ENCODE peak calls at places on chromosomes 7 and 10, in five cellular contexts. R is mammary epithelial cell, L is upper lobe of right lung, T is GM10248, V is lower lobe of right lung. U is an unnamed sample.

GRCh38 chr7:84112771-84113170 is 81.8 kb downstream of the SEMA3A start:
- DNase-seq in R (no peak), L (no peak), T (no peak), V (no peak), U (no peak)

GRCh38 chr7:112080441-112080840 is 125.8 kb downstream of the DOCK4 start:
- DNase-seq in R (peak), L (no peak), T (peak), V (no peak), U (no peak)

GRCh38 chr7:98628916-98629525 is 11.9 kb downstream of the NPTX2 start:
- DNase-seq in R (no peak), L (no peak), T (no peak), V (no peak), U (no peak)

GRCh38 chr10:131896403-131896802 is 4.4 kb upstream of the PPP2R2D start:
- DNase-seq in R (no peak), L (no peak), T (no peak), V (no peak), U (no peak)

GRCh38 chr10:46273506-46274477 is 13.0 kb upstream of the ANTXRL start:
- DNase-seq in R (no peak), L (no peak), T (no peak), V (no peak), U (no peak)

GRCh38 chr10:69319911-69320316 is 41.6 kb downstream of the HK1 start:
- DNase-seq in R (no peak), L (no peak), T (no peak), V (no peak), U (no peak)

GRCh38 chr10:131211556-131211955 is 100.0 kb downstream of the TCERG1L start:
- DNase-seq in R (no peak), L (peak), T (no peak), V (no peak), U (peak)

GRCh38 chr10:100909506-100910260 is 3.1 kb upstream of the SLF2 start:
- DNase-seq in R (no peak), L (no peak), T (no peak), V (no peak), U (no peak)

GRCh38 chr7:146956323-146956722 is 839.7 kb downstream of the CNTNAP2 start:
- DNase-seq in R (no peak), L (no peak), T (no peak), V (no peak), U (no peak)

GRCh38 chr7:96084880-96085551 is 236.9 kb downstream of the SLC25A13 start:
- DNase-seq in R (peak), L (no peak), T (no peak), V (no peak), U (no peak)

GRCh38 chr7:30778246-30779025 is 7.2 kb downstream of the MINDY4 start:
- DNase-seq in R (no peak), L (no peak), T (no peak), V (no peak), U (no peak)

GRCh38 chr7:31729195-31729804 is 42.3 kb downstream of the PPP1R17 start:
- DNase-seq in R (peak), L (no peak), T (no peak), V (no peak), U (no peak)

GRCh38 chr10:31315453-31315852 is 3.6 kb upstream of the ZEB1 start:
- DNase-seq in R (peak), L (no peak), T (no peak), V (no peak), U (no peak)

GRCh38 chr7:116341222-116341907 is 131.0 kb downstream of the TES start:
- DNase-seq in R (no peak), L (no peak), T (no peak), V (no peak), U (no peak)

GRCh38 chr7:130254555-130254954 is 12.1 kb upstream of the CPA2 start:
- DNase-seq in R (no peak), L (no peak), T (no peak), V (no peak), U (no peak)

GRCh38 chr7:73706122-73707044 is 13.1 kb downstream of the STX1A start:
- DNase-seq in R (no peak), L (no peak), T (no peak), V (no peak), U (no peak)

GRCh38 chr10:122181055-122181732 is 89.9 kb upstream of the BTBD16 start:
- DNase-seq in R (peak), L (no peak), T (no peak), V (no peak), U (no peak)

GRCh38 chr10:106680061-106680460 is 484.4 kb downstream of the SORCS1 start:
- DNase-seq in R (no peak), L (no peak), T (no peak), V (no peak), U (no peak)

GRCh38 chr10:6173203-6173602 is 29.5 kb upstream of the PFKFB3 start:
- DNase-seq in R (no peak), L (no peak), T (no peak), V (no peak), U (no peak)

GRCh38 chr7:16356241-16356958 is 64.9 kb downstream of the CRPPA start:
- DNase-seq in R (no peak), L (no peak), T (no peak), V (no peak), U (no peak)

GRCh38 chr10:112515852-112516251 is 68.8 kb downstream of the VTI1A start:
- DNase-seq in R (no peak), L (no peak), T (no peak), V (no peak), U (no peak)

GRCh38 chr10:11898372-11899066 is 75.4 kb downstream of the PROSER2 start:
- DNase-seq in R (peak), L (peak), T (no peak), V (peak), U (no peak)

GRCh38 chr10:84076540-84077195 is 62.6 kb upstream of the GHITM start:
- DNase-seq in R (no peak), L (no peak), T (no peak), V (no peak), U (no peak)

GRCh38 chr7:139254728-139255127 is 23.7 kb downstream of the UBN2 start:
- DNase-seq in R (no peak), L (no peak), T (no peak), V (no peak), U (no peak)

GRCh38 chr10:104103956-104104355 is 18.0 kb upstream of the SFR1 start:
- DNase-seq in R (no peak), L (no peak), T (no peak), V (no peak), U (no peak)

GRCh38 chr10:38050212-38050611 is 39.7 kb downstream of the ZNF33A start:
- DNase-seq in R (no peak), L (no peak), T (no peak), V (no peak), U (no peak)

GRCh38 chr7:81267508-81267907 is 348.7 kb upstream of the SEMA3C start:
- DNase-seq in R (peak), L (no peak), T (no peak), V (no peak), U (no peak)

GRCh38 chr10:12358863-12359647 is 9.7 kb downstream of the CAMK1D start:
- DNase-seq in R (no peak), L (no peak), T (no peak), V (no peak), U (no peak)

GRCh38 chr7:73683056-73683915 is at the start of the genes BUD23 and DNAJC30:
- DNase-seq in R (peak), L (peak), T (peak), V (peak), U (peak)

GRCh38 chr10:29250066-29250465 is 38.8 kb upstream of the LYZL1 start:
- DNase-seq in R (no peak), L (no peak), T (no peak), V (no peak), U (no peak)

GRCh38 chr10:103820101-103821062 is 35.0 kb downstream of the SH3PXD2A start:
- DNase-seq in R (no peak), L (peak), T (no peak), V (peak), U (no peak)

DNA sequence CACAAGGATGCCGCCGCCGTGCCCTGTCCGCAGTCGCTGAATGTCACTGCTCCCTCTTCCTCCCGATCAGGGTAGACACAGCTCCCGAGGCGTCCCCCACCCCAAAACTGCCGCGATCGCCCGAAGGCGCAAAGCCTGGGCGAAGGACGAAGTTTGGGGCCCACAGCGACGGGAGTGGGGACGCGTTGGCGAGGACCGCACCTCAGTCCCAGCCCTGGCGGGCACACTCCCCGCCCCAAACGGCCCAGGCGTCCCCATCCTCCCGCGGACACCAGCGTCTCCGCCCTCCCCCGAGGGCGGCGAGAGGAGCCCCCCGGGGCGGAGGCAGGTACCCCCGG is 1.4 kb upstream of the KAT6B start:
- DNase-seq in R (no peak), L (peak), T (peak), V (peak), U (peak)
- TF ChIP-seq CTCF in R (no peak), L (no peak), T (no peak), V (no peak), U (no peak)

GRCh38 chr10:33132626-33133025 is 174.6 kb upstream of the ITGB1 start:
- DNase-seq in R (no peak), L (no peak), T (no peak), V (no peak), U (no peak)
- TF ChIP-seq CTCF in R (peak), L (no peak), T (no peak), V (no peak), U (no peak)

DNA sequence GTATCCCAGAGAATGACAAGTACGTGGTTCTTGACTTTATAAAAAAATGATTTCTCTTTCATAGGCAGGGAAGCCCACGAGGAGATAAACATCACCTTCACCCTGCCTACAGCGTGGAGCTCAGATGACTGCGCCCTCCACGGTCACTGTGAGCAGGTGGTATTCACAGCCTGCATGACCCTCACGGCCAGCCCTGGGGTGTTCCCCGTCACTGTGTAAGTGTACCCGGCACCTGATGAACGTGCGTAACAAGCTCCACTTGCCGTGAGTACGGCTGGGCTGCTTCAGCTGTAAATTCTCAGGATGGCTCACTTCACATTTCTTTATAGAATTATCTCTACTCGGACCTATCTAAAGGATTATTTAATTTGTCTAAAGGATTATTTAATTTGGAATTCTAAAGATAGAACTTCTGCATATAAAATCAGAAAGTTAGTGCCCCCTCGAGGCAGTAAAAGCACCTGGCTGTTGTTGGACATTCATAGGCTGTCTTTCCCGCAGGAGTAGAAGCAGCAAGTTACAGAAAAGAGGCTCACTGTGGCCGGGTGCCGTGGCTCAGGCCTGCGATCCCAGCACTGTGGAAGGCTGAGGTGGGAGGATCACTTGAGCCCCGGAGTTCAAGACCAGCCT is 27.6 kb downstream of the TMEM248 start:
- DNase-seq in R (no peak), L (no peak), T (no peak), V (no peak), U (no peak)
- TF ChIP-seq CTCF in R (no peak), L (no peak), T (no peak), V (no peak), U (no peak)

GRCh38 chr7:77993823-77994222 is 195.2 kb downstream of the PHTF2 start:
- DNase-seq in R (no peak), L (no peak), T (no peak), V (no peak), U (no peak)

GRCh38 chr7:77985974-77986339 is 187.4 kb downstream of the PHTF2 start:
- DNase-seq in R (no peak), L (no peak), T (no peak), V (no peak), U (no peak)

GRCh38 chr7:77985232-77985973 is 186.8 kb downstream of the PHTF2 start:
- DNase-seq in R (no peak), L (no peak), T (no peak), V (no peak), U (no peak)

GRCh38 chr7:77991656-77992055 is 193.1 kb downstream of the PHTF2 start:
- DNase-seq in R (no peak), L (no peak), T (no peak), V (no peak), U (no peak)

GRCh38 chr7:77989981-77990566 is 191.5 kb downstream of the PHTF2 start:
- DNase-seq in R (peak), L (no peak), T (no peak), V (no peak), U (no peak)
- TF ChIP-seq CTCF in R (no peak), L (no peak), T (peak), V (no peak), U (no peak)

GRCh38 chr7:128104109-128104742 is 73.0 kb upstream of the LRRC4 start:
- DNase-seq in R (no peak), L (no peak), T (peak), V (peak), U (no peak)
- TF ChIP-seq CTCF in R (no peak), L (no peak), T (no peak), V (no peak), U (no peak)

GRCh38 chr7:134694299-134694698 is 47.6 kb downstream of the BPGM start:
- DNase-seq in R (no peak), L (no peak), T (no peak), V (no peak), U (no peak)
- TF ChIP-seq CTCF in R (peak), L (peak), T (peak), V (no peak), U (no peak)

DNA sequence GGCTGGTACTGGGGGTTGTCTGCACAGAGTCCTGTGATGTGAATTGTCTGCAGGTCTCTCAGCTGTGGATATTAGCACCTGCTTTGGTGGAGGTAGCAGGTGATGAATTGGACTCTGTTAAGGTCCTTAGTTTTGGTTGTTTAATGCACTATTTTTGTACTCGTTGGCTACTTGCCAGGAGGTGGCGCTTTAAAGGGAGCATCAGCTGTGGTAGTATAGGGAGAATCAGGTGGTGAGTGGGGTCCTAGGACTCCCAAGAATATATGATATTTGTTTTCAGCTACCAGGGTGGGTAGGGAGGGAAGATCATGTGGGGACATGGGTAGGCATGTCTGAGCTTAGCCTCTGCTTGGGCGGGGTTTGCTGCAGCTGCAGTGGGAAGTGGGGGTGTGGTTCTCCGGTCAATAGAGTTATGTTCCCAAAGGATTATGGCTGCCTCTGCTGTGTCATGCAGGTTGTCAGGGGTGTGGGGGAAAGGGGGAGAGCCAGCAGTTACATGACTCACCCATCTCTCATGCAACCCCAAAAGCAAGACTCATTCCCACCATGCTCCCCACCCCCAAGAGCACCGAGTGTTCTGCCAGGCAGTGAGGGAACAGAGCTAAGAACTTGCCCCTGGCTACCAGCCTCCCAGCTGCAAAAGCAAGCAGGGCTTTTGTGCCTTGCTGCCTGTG is 53.7 kb upstream of the ZNF273 start:
- DNase-seq in R (peak), L (no peak), T (no peak), V (no peak), U (no peak)
- TF ChIP-seq CTCF in R (no peak), L (no peak), T (no peak), V (no peak), U (no peak)

GRCh38 chr7:37491919-37492694 is 43.4 kb upstream of the ELMO1 start:
- DNase-seq in R (no peak), L (no peak), T (no peak), V (no peak), U (peak)

GRCh38 chr7:37493123-37493522 is 44.5 kb upstream of the ELMO1 start:
- DNase-seq in R (no peak), L (no peak), T (no peak), V (no peak), U (no peak)

GRCh38 chr7:37494940-37495339 is 46.3 kb upstream of the ELMO1 start:
- DNase-seq in R (no peak), L (no peak), T (peak), V (no peak), U (no peak)

GRCh38 chr7:37493810-37494209 is 45.1 kb upstream of the ELMO1 start:
- DNase-seq in R (no peak), L (no peak), T (no peak), V (no peak), U (no peak)

DNA sequence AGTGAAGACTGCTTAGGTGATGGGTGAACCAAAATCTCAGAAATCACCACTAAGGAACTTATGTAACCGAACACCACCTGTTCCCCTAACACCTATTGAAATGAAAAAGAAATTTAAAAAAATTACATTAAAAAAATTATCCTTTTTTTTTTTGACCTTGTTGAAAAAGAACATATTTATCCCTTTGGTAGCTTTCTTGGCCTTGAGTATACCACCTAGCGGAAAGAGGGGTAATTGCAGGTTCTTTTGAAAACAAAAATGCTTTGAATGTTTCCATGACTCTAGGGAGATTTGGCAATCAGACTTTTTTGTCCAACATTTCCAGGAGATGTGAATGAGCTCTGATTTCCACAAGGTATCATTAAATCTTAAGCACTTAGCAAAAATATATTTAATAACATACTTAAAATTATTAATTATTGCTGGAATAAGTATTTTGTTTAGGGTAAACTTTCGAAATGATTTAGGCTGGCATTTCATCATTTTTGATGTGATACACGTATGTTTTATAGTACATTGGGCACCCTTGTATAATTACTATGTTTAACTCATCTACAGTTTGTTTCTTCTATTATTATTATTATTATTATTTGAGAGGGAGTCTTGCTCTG is 47.0 kb upstream of the ELMO1 start:
- DNase-seq in R (peak), L (no peak), T (peak), V (no peak), U (no peak)
- TF ChIP-seq CTCF in R (peak), L (peak), T (peak), V (peak), U (peak)